ENCODE peak calls at places on chromosomes 7 and 10, in six cellular contexts. P is stimulated activated CD8-positive, alpha-beta memory T cell treated with anti-CD3 and anti-CD28 coated beads, Interleukin-15, amount 100 ng/mL, for 1 hour; Q is caudate nucleus; L is fibroblast of the conjunctiva; T is CD4-positive, alpha-beta T cell; A is AG10803. F is an unnamed sample.

GRCh38 chr10:103295391-103296044 is 18.6 kb downstream of the INA start:
- DNase-seq in P (no peak), Q (no peak), L (no peak), T (no peak), A (peak), F (no peak)

GRCh38 chr7:17493451-17493850 is 195.0 kb downstream of the AHR start:
- DNase-seq in P (no peak), Q (no peak), L (no peak), T (no peak), A (peak), F (no peak)

GRCh38 chr10:132319853-132320669 is 11.9 kb upstream of the LRRC27 start:
- DNase-seq in P (no peak), Q (no peak), L (peak), T (no peak), A (peak), F (no peak)

GRCh38 chr7:130845581-130846085 is 111.6 kb upstream of the KLF14 start:
- DNase-seq in P (no peak), Q (no peak), L (peak), T (no peak), A (peak), F (peak)

GRCh38 chr7:121205777-121206176 is 123.0 kb upstream of the WNT16 start:
- DNase-seq in P (no peak), Q (no peak), L (no peak), T (no peak), A (no peak), F (no peak)

GRCh38 chr10:110311357-110311949 is 6.7 kb upstream of the SMNDC1 start:
- DNase-seq in P (no peak), Q (no peak), L (peak), T (peak), A (peak), F (peak)

GRCh38 chr7:26525413-26526287 is 234.0 kb downstream of the SNX10 start:
- DNase-seq in P (no peak), Q (no peak), L (no peak), T (no peak), A (no peak), F (no peak)

GRCh38 chr7:116315293-116315692 is 105.0 kb downstream of the TES start:
- DNase-seq in P (no peak), Q (no peak), L (no peak), T (no peak), A (peak), F (no peak)

GRCh38 chr10:77004917-77005564 is 632.6 kb downstream of the KCNMA1 start:
- DNase-seq in P (no peak), Q (no peak), L (peak), T (no peak), A (peak), F (peak)

GRCh38 chr7:94949532-94949931 is 42.1 kb downstream of the PPP1R9A start:
- DNase-seq in P (no peak), Q (no peak), L (no peak), T (no peak), A (no peak), F (no peak)

GRCh38 chr10:34405611-34406462 is 409.3 kb downstream of the PARD3 start:
- DNase-seq in P (no peak), Q (no peak), L (no peak), T (no peak), A (no peak), F (no peak)

GRCh38 chr10:76543655-76544054 is 1094.0 kb downstream of the KCNMA1 start:
- DNase-seq in P (no peak), Q (no peak), L (peak), T (no peak), A (peak), F (no peak)

GRCh38 chr10:9608592-9608991 is 1409.1 kb upstream of the CELF2 start:
- DNase-seq in P (no peak), Q (no peak), L (peak), T (no peak), A (peak), F (no peak)

F was measured in HCT116.